ENCODE peak calls at places on chromosome 13, in four cellular contexts. I, B, J and Z are unnamed samples.

GRCh38 chr13:51266642-51267041 is 44.4 kb downstream of the FAM124A start:
- DNase-seq in I (no peak), B (no peak), J (no peak), Z (no peak)

GRCh38 chr13:35818577-35819165 is 312.5 kb downstream of the DCLK1 start:
- DNase-seq in I (no peak), B (no peak), J (peak), Z (no peak)

GRCh38 chr13:73422973-73423372 is 364.2 kb downstream of the KLF5 start:
- DNase-seq in I (no peak), B (no peak), J (no peak), Z (no peak)

GRCh38 chr13:65787087-65787486 is 1443.0 kb downstream of the PCDH9 start:
- DNase-seq in I (no peak), B (no peak), J (no peak), Z (no peak)

GRCh38 chr13:30679483-30680330 is 55.6 kb upstream of the ALOX5AP start:
- DNase-seq in I (peak), B (no peak), J (no peak), Z (no peak)

GRCh38 chr13:30366083-30366482 is 56.2 kb upstream of the UBE2L5 start:
- DNase-seq in I (no peak), B (no peak), J (no peak), Z (peak)

GRCh38 chr13:111216166-111216960 is 101.3 kb downstream of the ARHGEF7 start:
- DNase-seq in I (peak), B (no peak), J (peak), Z (peak)

GRCh38 chr13:55990631-55991030 is 1150.1 kb upstream of the PRR20A start:
- DNase-seq in I (no peak), B (no peak), J (no peak), Z (no peak)

GRCh38 chr13:93794197-93794885 is 567.7 kb downstream of the GPC6 start:
- DNase-seq in I (peak), B (no peak), J (no peak), Z (no peak)

GRCh38 chr13:27131202-27131623 is 40.4 kb downstream of the USP12 start:
- DNase-seq in I (peak), B (peak), J (peak), Z (no peak)

GRCh38 chr13:28533441-28534166 is 38.7 kb upstream of the FLT1 start:
- DNase-seq in I (no peak), B (no peak), J (no peak), Z (no peak)

GRCh38 chr13:65783383-65783782 is 1446.8 kb downstream of the PCDH9 start:
- DNase-seq in I (no peak), B (no peak), J (no peak), Z (no peak)

GRCh38 chr13:41696163-41697003 is 239.0 kb downstream of the RGCC start:
- DNase-seq in I (no peak), B (no peak), J (no peak), Z (no peak)

GRCh38 chr13:42174344-42175162 is 97.4 kb upstream of the AKAP11 start:
- DNase-seq in I (no peak), B (no peak), J (peak), Z (no peak)

GRCh38 chr13:99312493-99312883 is 5.3 kb upstream of the GPR183 start:
- DNase-seq in I (no peak), B (no peak), J (no peak), Z (peak)

GRCh38 chr13:26759907-26760834 is at the start of gene GPR12:
- DNase-seq in I (no peak), B (no peak), J (no peak), Z (no peak)

GRCh38 chr13:41145136-41145908 is 12.7 kb upstream of the KBTBD6 start:
- DNase-seq in I (no peak), B (no peak), J (no peak), Z (no peak)

GRCh38 chr13:94232956-94233355 is 246.5 kb downstream of the DCT start:
- DNase-seq in I (no peak), B (no peak), J (no peak), Z (no peak)

GRCh38 chr13:99991806-99992242 is 10.2 kb downstream of the ZIC2 start:
- DNase-seq in I (no peak), B (no peak), J (no peak), Z (no peak)

GRCh38 chr13:52147225-52147624 is 12.2 kb downstream of the NEK3 start:
- DNase-seq in I (no peak), B (no peak), J (no peak), Z (no peak)

GRCh38 chr13:57630661-57631606 is 610 bp upstream of the PCDH17 start:
- DNase-seq in I (no peak), B (no peak), J (no peak), Z (no peak)

GRCh38 chr13:99386911-99387788 is 80.0 kb upstream of the GPR183 start:
- DNase-seq in I (peak), B (peak), J (peak), Z (peak)

GRCh38 chr13:112322562-112322961 is 53.6 kb upstream of the SPACA7 start:
- DNase-seq in I (no peak), B (no peak), J (no peak), Z (no peak)
- TF ChIP-seq SPI1 in I (no peak), B (no peak), J (no peak), Z (no peak)

GRCh38 chr13:20923272-20923671 is 20.7 kb upstream of the XPO4 start:
- DNase-seq in I (no peak), B (no peak), J (no peak), Z (no peak)

GRCh38 chr13:20924758-20925394 is 22.3 kb upstream of the XPO4 start:
- DNase-seq in I (no peak), B (no peak), J (peak), Z (peak)

GRCh38 chr13:20921572-20921971 is 19.0 kb upstream of the XPO4 start:
- DNase-seq in I (no peak), B (no peak), J (no peak), Z (no peak)
- TF ChIP-seq SPI1 in I (no peak), B (no peak), J (no peak), Z (no peak)

GRCh38 chr13:91719033-91719432 is 320.6 kb downstream of the GPC5 start:
- DNase-seq in I (no peak), B (no peak), J (no peak), Z (no peak)
- TF ChIP-seq SPI1 in I (no peak), B (no peak), J (no peak), Z (no peak)

GRCh38 chr13:105774739-105775460 is 760.6 kb downstream of the EFNB2 start:
- DNase-seq in I (no peak), B (no peak), J (no peak), Z (no peak)
- TF ChIP-seq SPI1 in I (no peak), B (no peak), J (no peak), Z (no peak)

GRCh38 chr13:114325729-114326128 is 11.4 kb downstream of the CHAMP1 start:
- DNase-seq in I (no peak), B (no peak), J (no peak), Z (peak)
- TF ChIP-seq SPI1 in I (no peak), B (no peak), J (no peak), Z (no peak)

GRCh38 chr13:44619651-44620050 is 43.5 kb upstream of the TSC22D1 start:
- DNase-seq in I (no peak), B (no peak), J (no peak), Z (no peak)

GRCh38 chr13:44617648-44618047 is 41.5 kb upstream of the TSC22D1 start:
- DNase-seq in I (no peak), B (no peak), J (no peak), Z (no peak)

GRCh38 chr13:44620057-44620456 is 43.9 kb upstream of the TSC22D1 start:
- DNase-seq in I (no peak), B (no peak), J (no peak), Z (no peak)

GRCh38 chr13:44622259-44622658 is 46.1 kb upstream of the TSC22D1 start:
- DNase-seq in I (no peak), B (no peak), J (no peak), Z (no peak)

DNA sequence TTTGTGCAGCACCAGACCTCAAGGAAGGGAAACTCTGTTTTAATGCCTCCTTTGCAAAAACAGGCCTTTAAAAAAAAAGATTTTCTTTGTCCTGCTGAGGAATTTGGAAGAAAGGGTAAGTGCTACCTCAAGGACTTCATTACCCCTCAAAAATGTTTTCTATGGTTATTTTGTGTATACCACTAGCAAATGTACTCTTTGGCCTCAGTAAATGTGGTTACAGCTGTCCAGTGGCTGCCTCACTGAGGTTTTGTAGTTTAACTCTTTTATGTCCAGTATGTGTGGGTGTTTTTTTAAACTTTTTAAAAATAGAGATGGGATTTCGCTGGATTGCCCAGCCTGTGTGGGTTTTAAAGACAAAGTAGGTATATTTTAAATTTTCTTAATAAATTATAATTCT is 42.2 kb upstream of the TSC22D1 start:
- DNase-seq in I (no peak), B (no peak), J (no peak), Z (no peak)
- TF ChIP-seq SPI1 in I (no peak), B (no peak), J (no peak), Z (no peak)

DNA sequence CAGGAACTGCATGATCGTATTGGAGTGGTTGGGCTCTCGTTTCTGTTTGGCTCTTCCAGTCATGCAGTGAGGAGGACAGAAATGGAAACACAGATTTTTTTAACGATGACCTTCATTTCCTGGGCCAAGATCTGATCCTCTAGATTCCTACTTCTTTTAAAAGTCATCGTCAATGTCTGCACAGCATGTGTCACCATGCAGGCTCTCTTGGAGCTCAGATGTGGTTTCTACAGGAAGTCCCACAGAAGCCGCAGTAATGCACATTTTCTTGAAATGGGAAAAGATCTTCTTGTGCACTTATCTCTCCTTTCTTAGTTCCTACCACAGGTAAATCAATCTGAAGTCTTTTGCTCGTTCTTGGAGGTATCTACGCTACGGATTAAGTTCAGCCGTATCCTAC is 626.9 kb downstream of the EFNB2 start:
- DNase-seq in I (no peak), B (no peak), J (no peak), Z (peak)
- TF ChIP-seq SPI1 in I (no peak), B (no peak), J (no peak), Z (no peak)